ENCODE peak calls at places on chromosomes 2 and 18, in six cellular contexts. V, W, C, L, F and S are unnamed samples.

GRCh38 chr2:10514743-10515142 is 66.6 kb upstream of the ODC1 start:
- DNase-seq in F (peak; percentile 14), V (peak; percentile 98), W (peak; percentile 82), C (no peak), L (peak; percentile 92), S (no peak)

GRCh38 chr2:203352604-203353255 is 24.5 kb downstream of the ABI2 start:
- DNase-seq in C (no peak), L (no peak), W (peak; percentile 75), F (no peak), V (no peak), S (no peak)

GRCh38 chr18:35019929-35020328 is 21.3 kb upstream of the MAPRE2 start:
- DNase-seq in L (peak; percentile 44), F (no peak), C (no peak), V (peak; percentile 85), W (no peak), S (no peak)

GRCh38 chr18:50797147-50797546 is 22.7 kb downstream of the MRO start:
- DNase-seq in C (no peak), W (no peak), F (no peak), L (no peak), V (no peak), S (no peak)

GRCh38 chr18:35406666-35407065 is 29.5 kb upstream of the ZNF396 start:
- DNase-seq in V (no peak), C (no peak), F (no peak), L (no peak), W (no peak), S (no peak)

GRCh38 chr2:195648780-195649179 is 8.2 kb upstream of the SLC39A10 start:
- DNase-seq in F (no peak), W (no peak), V (no peak), L (no peak), C (no peak), S (no peak)

GRCh38 chr2:145561152-145561551 is 1041.2 kb upstream of the ZEB2 start:
- DNase-seq in C (no peak), L (no peak), V (no peak), F (no peak), W (no peak), S (no peak)

GRCh38 chr2:176072951-176073904 is 10.5 kb downstream of the EVX2 start:
- DNase-seq in V (no peak), W (no peak), C (peak; percentile 49), F (no peak), L (no peak), S (no peak)

GRCh38 chr18:21264651-21265050 is 22.6 kb downstream of the GREB1L start:
- DNase-seq in L (no peak), C (peak; percentile 60), F (no peak), V (peak; percentile 70), W (no peak), S (no peak)

GRCh38 chr2:235740821-235741220 is 247.0 kb downstream of the AGAP1 start:
- DNase-seq in W (peak; percentile 22), L (no peak), V (no peak), C (peak; percentile 84), F (no peak), S (no peak)

GRCh38 chr18:25097119-25098114 is 254.5 kb downstream of the ZNF521 start:
- DNase-seq in V (peak; percentile 46), L (peak; percentile 73), C (no peak), W (no peak), F (no peak), S (no peak)

GRCh38 chr2:199994296-199994695 is 38.9 kb downstream of the MAIP1 start:
- DNase-seq in W (no peak), L (peak; percentile 56), C (no peak), V (no peak), F (no peak), S (no peak)

GRCh38 chr18:13273800-13274199 is 55.2 kb downstream of the LDLRAD4 start:
- DNase-seq in C (no peak), F (no peak), L (no peak), V (no peak), W (no peak), S (no peak)

GRCh38 chr2:235588750-235589149 is 94.9 kb downstream of the AGAP1 start:
- DNase-seq in L (no peak), C (no peak), F (no peak), V (no peak), W (no peak), S (no peak)

GRCh38 chr18:11886629-11887028 is 21.5 kb downstream of the MPPE1 start:
- DNase-seq in L (no peak), F (no peak), W (no peak), V (no peak), C (no peak), S (no peak)

GRCh38 chr2:7458066-7458465 is 540.9 kb downstream of the RNF144A start:
- DNase-seq in W (no peak), L (no peak), F (no peak), C (no peak), V (no peak), S (no peak)

GRCh38 chr18:10170375-10170774 is 256.6 kb downstream of the VAPA start:
- DNase-seq in C (no peak), W (no peak), F (no peak), V (no peak), L (no peak), S (no peak)

GRCh38 chr2:157328133-157328532 is 2.5 kb upstream of the ERMN start:
- DNase-seq in L (no peak), F (no peak), W (no peak), C (no peak), V (no peak), S (no peak)

GRCh38 chr2:237231593-237231992 is 145.9 kb downstream of the COPS8 start:
- DNase-seq in C (no peak), V (peak; percentile 64), F (peak; percentile 60), L (no peak), W (no peak), S (peak; percentile 79)

GRCh38 chr2:163681765-163682164 is 54.0 kb downstream of the FIGN start:
- DNase-seq in V (peak; percentile 74), W (no peak), F (no peak), C (no peak), L (peak; percentile 17), S (peak; percentile 63)

GRCh38 chr2:237720962-237721361 is 77.6 kb upstream of the RBM44 start:
- DNase-seq in W (no peak), L (peak; percentile 83), F (no peak), C (no peak), V (peak; percentile 98), S (no peak)

GRCh38 chr2:14231499-14231898 is 401.0 kb upstream of the LRATD1 start:
- DNase-seq in W (no peak), C (no peak), F (no peak), V (no peak), L (no peak), S (no peak)

GRCh38 chr18:48732767-48733424 is 194.1 kb downstream of the CTIF start:
- DNase-seq in L (no peak), W (no peak), F (no peak), C (no peak), V (no peak), S (no peak)

GRCh38 chr2:54904836-54905235 is 145.4 kb downstream of the RTN4 start:
- DNase-seq in F (no peak), C (no peak), W (no peak), L (no peak), V (no peak), S (no peak)

GRCh38 chr2:85799215-85799956 is 45.6 kb downstream of the ATOH8 start:
- DNase-seq in W (peak; percentile 59), L (no peak), F (no peak), C (no peak), V (no peak), S (no peak)
- H3K27ac ChIP-seq in W (peak overlapping the region; percentile 76), L (no peak overlapping the region), F (no peak overlapping the region), C (no peak overlapping the region), V (no peak overlapping the region), S (no peak overlapping the region)

GRCh38 chr2:63121055-63121834 is 70.6 kb downstream of the OTX1 start:
- DNase-seq in L (no peak), V (no peak), W (peak; percentile 4), F (no peak), C (peak; percentile 68), S (no peak)
- H3K27ac ChIP-seq in L (no peak overlapping the region), V (no peak overlapping the region), W (no peak overlapping the region), F (no peak overlapping the region), C (peak overlapping the region; percentile 57), S (no peak overlapping the region)

GRCh38 chr2:8565399-8566154 is 116.3 kb upstream of the ID2 start:
- DNase-seq in L (no peak), W (no peak), V (no peak), F (no peak), C (no peak), S (no peak)

GRCh38 chr2:8567469-8568108 is 114.3 kb upstream of the ID2 start:
- DNase-seq in V (peak; percentile 21), W (no peak), L (peak; percentile 30), F (no peak), C (no peak), S (no peak)

GRCh38 chr2:8566155-8566670 is 115.6 kb upstream of the ID2 start:
- DNase-seq in F (no peak), C (no peak), L (no peak), W (no peak), V (no peak), S (no peak)

GRCh38 chr2:8568543-8569302 is 113.1 kb upstream of the ID2 start:
- DNase-seq in V (no peak), W (no peak), C (no peak), F (peak; percentile 67), L (no peak), S (no peak)

DNA sequence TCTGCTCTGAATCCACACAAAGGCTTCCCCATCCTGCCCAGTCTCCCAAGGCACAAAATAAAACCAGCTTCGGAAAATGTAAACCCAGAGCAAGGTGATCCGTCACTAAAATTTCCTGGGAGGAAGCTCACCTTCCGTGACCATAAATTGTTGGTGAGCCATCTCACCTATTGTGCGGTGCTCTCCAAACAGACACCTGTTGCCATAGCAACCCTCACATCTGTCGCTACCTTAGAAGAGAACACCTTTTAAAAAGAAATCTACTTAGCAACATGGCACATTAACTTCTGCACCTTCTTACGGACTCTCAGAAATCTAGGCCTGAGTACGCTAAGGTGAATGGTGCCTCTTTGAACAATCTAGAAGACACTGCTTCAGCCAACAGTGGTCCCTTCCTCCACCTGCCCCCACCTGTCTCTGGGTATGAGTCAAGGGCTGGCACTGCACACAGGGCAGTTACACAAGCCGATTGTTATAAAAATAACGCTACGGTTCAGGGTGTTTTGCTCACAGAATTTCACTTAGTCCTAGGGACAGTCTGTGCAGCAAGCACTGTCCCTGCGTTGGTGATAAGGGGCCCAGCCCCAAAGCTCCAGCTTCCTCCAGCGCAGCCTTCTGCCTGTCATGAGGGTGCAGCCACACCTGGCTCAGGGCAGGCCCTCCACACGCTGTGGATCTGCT is 114.9 kb upstream of the ID2 start:
- DNase-seq in C (no peak), F (peak; percentile 53), W (no peak), V (no peak), L (no peak), S (no peak)
- H3K27ac ChIP-seq in C (no peak overlapping the region), F (peak overlapping the region; percentile 43), W (no peak overlapping the region), V (no peak overlapping the region), L (no peak overlapping the region), S (peak overlapping the region; percentile 39)

GRCh38 chr2:1553671-1554295 is 140.5 kb downstream of the TPO start:
- DNase-seq in F (no peak), L (peak; percentile 88), V (peak; percentile 85), W (peak; percentile 58), C (peak; percentile 50), S (no peak)

GRCh38 chr2:1559589-1560175 is 146.4 kb downstream of the TPO start:
- DNase-seq in W (no peak), F (no peak), V (no peak), L (no peak), C (no peak), S (no peak)

GRCh38 chr2:1557467-1557820 is 144.2 kb downstream of the TPO start:
- DNase-seq in W (no peak), V (no peak), C (no peak), L (no peak), F (no peak), S (no peak)

GRCh38 chr2:1556286-1556685 is 143.0 kb downstream of the TPO start:
- DNase-seq in C (no peak), L (no peak), V (no peak), W (no peak), F (no peak), S (no peak)

GRCh38 chr2:1556776-1557466 is 143.7 kb downstream of the TPO start:
- DNase-seq in C (no peak), L (peak; percentile 81), W (peak; percentile 41), F (no peak), V (peak; percentile 81), S (no peak)
- H3K27ac ChIP-seq in C (no peak overlapping the region), L (no peak overlapping the region), W (no peak overlapping the region), F (no peak overlapping the region), V (no peak overlapping the region), S (no peak overlapping the region)